ENCODE peak calls at places on chromosomes 5 and 9, in four cellular contexts. P, K, R and D are unnamed samples.
A peak's percentile ranks its signal among the peaks of the same experiment; 100 is the strongest.

GRCh38 chr5:27702339-27702820 is 664.0 kb upstream of the CDH9 start:
- DNase-seq in P (no peak), K (no peak), R (no peak), D (no peak)

GRCh38 chr5:53006920-53007890 is 18.1 kb downstream of the ITGA2 start:
- DNase-seq in K (no peak), P (no peak), R (no peak), D (no peak)

GRCh38 chr5:53879708-53880356 is 319.4 kb downstream of the NDUFS4 start:
- DNase-seq in P (no peak), K (no peak), R (no peak), D (no peak)

GRCh38 chr9:112129246-112129645 is 45.9 kb downstream of the SUSD1 start:
- DNase-seq in P (no peak), K (no peak), R (no peak), D (no peak)

GRCh38 chr5:132371603-132371994 is 2.1 kb downstream of the SLC22A5 start:
- DNase-seq in R (no peak), K (no peak), P (peak; percentile 15), D (no peak)

GRCh38 chr5:172561151-172561550 is 79.9 kb upstream of the NEURL1B start:
- DNase-seq in K (peak; percentile 8), R (no peak), P (no peak), D (no peak)

GRCh38 chr9:38039090-38039906 is 29.7 kb downstream of the SHB start:
- DNase-seq in P (no peak), R (peak; percentile 42), K (peak; percentile 48), D (no peak)

GRCh38 chr5:135134686-135135381 is 100.8 kb upstream of the PITX1 start:
- DNase-seq in R (no peak), K (no peak), P (no peak), D (no peak)

GRCh38 chr5:7207979-7208378 is 188.0 kb upstream of the ADCY2 start:
- DNase-seq in P (no peak), R (no peak), K (no peak), D (no peak)

GRCh38 chr5:146388418-146388817 is 49.8 kb downstream of the POU4F3 start:
- DNase-seq in K (peak; percentile 29), R (no peak), P (no peak), D (no peak)

GRCh38 chr9:14692918-14693861 is at the start of gene ZDHHC21:
- DNase-seq in P (peak; percentile 52), R (no peak), K (peak; percentile 37), D (peak; percentile 78)

GRCh38 chr9:7500521-7500920 is 299.1 kb downstream of the DMAC1 start:
- DNase-seq in P (no peak), K (no peak), R (no peak), D (no peak)

GRCh38 chr5:111472579-111472978 is 39.8 kb downstream of the STARD4 start:
- DNase-seq in K (no peak), P (no peak), R (no peak), D (no peak)

GRCh38 chr5:72658767-72659540 is 151.7 kb upstream of the ZNF366 start:
- DNase-seq in R (no peak), P (no peak), K (peak; percentile 54), D (no peak)

GRCh38 chr5:172410160-172410559 is 44.2 kb downstream of the SH3PXD2B start:
- DNase-seq in K (peak; percentile 87), P (no peak), R (no peak), D (no peak)

GRCh38 chr9:70120834-70121510 is 77.3 kb downstream of the MAMDC2 start:
- DNase-seq in P (peak; percentile 69), R (no peak), K (peak; percentile 97), D (peak; percentile 73)

GRCh38 chr5:122129332-122129731 is at the start of gene ZNF474:
- DNase-seq in P (peak; percentile 19), K (peak; percentile 98), R (peak; percentile 28), D (peak; percentile 49)

GRCh38 chr5:133938039-133938821 is 30.2 kb downstream of the C5orf15 start:
- DNase-seq in K (no peak), R (no peak), P (no peak), D (no peak)

GRCh38 chr5:32836176-32836575 is 125.1 kb downstream of the NPR3 start:
- DNase-seq in P (no peak), R (no peak), K (peak; percentile 57), D (no peak)

GRCh38 chr5:100900142-100900795 is 2.8 kb downstream of the ST8SIA4 start:
- DNase-seq in R (no peak), P (no peak), K (no peak), D (peak; percentile 65)

GRCh38 chr9:114092336-114092735 is 6.8 kb downstream of the KIF12 start:
- DNase-seq in P (no peak), R (no peak), K (no peak), D (no peak)

GRCh38 chr5:116964438-116964837 is 389.8 kb upstream of the SEMA6A start:
- DNase-seq in R (no peak), P (no peak), K (no peak), D (no peak)

GRCh38 chr9:136485651-136486050 is 2.8 kb upstream of the SEC16A start:
- DNase-seq in P (no peak), R (no peak), K (no peak), D (no peak)

GRCh38 chr9:131402738-131403492 is 9.0 kb downstream of the PRRC2B start:
- DNase-seq in K (peak; percentile 89), P (peak; percentile 93), R (no peak), D (peak; percentile 94)
- H3K4me3 ChIP-seq in K (no peak overlapping the region), P (no peak overlapping the region), R (no peak overlapping the region), D (peak overlapping the region; percentile 26)

GRCh38 chr9:87119328-87119881 is 172.1 kb upstream of the GAS1 start:
- DNase-seq in K (peak; percentile 84), R (no peak), P (no peak), D (peak; percentile 55)

GRCh38 chr9:87123830-87124229 is 176.5 kb upstream of the GAS1 start:
- DNase-seq in P (no peak), K (no peak), R (no peak), D (no peak)

GRCh38 chr9:87122947-87123685 is 175.8 kb upstream of the GAS1 start:
- DNase-seq in R (no peak), P (no peak), K (peak; percentile 76), D (no peak)

GRCh38 chr9:87118594-87118993 is 171.3 kb upstream of the GAS1 start:
- DNase-seq in K (no peak), R (no peak), P (no peak), D (no peak)

GRCh38 chr9:87120610-87121009 is 173.3 kb upstream of the GAS1 start:
- DNase-seq in K (no peak), P (no peak), R (no peak), D (no peak)
- TF ChIP-seq POLR2A in K (no peak), P (no peak), R (no peak), D (no peak)

DNA sequence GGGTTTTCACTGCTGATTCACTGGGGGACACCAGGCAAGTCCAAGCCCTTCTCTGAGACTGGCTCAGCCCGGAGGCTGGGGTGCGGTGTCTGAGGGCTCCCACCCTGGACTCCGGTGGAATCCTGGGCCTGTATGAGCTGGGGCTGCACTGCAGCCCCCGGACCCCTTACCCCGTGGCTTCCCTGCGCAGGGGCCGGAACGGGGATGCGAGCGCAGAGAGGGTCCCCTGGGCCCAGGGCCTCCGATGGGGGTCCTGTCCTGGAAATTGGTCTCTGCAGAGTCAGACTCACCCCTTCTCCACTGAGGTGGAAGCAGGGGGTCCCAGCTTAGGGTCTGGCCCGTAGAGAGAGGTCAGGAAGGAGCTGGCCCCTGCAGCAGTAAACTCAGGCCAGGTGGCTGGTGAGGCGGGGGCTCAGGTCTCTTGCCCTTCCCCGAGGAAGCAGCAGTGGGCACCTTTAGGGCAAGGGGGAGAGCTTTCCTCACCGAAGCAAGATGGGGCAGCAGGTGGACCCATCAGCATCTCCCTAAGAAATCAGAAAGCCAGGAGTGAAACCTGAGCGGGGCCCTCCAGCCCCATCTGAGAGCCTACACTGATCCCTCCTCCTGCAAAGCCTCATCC is 1.6 kb upstream of the VAV2 start:
- DNase-seq in R (no peak), K (no peak), P (no peak), D (no peak)
- H3K4me3 ChIP-seq in R (peak overlapping the region; percentile 80), K (peak overlapping the region; percentile 73), P (peak overlapping the region; percentile 66), D (peak overlapping the region; percentile 80)

DNA sequence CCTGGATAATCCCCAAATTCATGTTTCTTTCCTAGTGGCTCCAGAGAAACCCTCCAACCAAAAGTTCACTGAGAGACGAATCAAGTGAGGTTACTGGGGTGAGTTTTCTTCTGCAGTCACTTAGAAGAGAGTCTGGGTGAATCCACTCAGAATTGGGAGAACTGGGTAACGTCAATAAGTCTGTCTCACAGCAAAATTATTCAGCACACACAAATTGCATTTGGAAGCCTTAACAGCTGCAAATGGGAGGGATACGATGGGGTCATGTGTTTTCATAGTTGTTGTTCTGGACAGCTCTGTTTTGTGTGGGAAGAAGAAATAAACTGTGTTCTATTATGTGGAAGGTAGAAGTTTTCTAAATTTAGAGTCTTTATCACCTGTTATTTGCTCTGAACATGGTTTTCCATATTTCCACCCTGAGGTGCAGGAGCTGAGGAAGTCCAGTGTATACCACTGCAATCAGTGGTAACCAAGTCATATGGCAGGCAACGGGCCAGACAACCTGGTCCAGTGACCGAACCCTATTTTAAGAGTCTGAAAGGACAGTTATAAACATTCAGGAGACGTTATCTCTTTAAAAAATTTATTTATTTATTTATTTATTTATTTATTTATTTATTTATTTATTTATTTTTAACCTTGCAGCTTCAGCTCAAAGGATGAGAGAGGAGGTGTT is 21.9 kb downstream of the MARCHF3 start:
- DNase-seq in P (no peak), R (no peak), K (no peak), D (peak; percentile 67)
- TF ChIP-seq POLR2A in P (no peak), R (no peak), K (no peak), D (no peak)

GRCh38 chr5:173826179-173826920 is 61.8 kb upstream of the CPEB4 start:
- DNase-seq in P (no peak), K (no peak), R (no peak), D (no peak)

GRCh38 chr5:173823274-173823644 is 64.9 kb upstream of the CPEB4 start:
- DNase-seq in K (no peak), R (no peak), P (no peak), D (no peak)

GRCh38 chr5:173823721-173824567 is 64.2 kb upstream of the CPEB4 start:
- DNase-seq in K (peak; percentile 85), P (peak; percentile 23), R (no peak), D (no peak)

GRCh38 chr5:173826921-173827350 is 61.2 kb upstream of the CPEB4 start:
- DNase-seq in P (no peak), K (no peak), R (no peak), D (no peak)

GRCh38 chr5:173825215-173825865 is 62.8 kb upstream of the CPEB4 start:
- DNase-seq in R (no peak), K (no peak), P (no peak), D (no peak)
- H3K4me3 ChIP-seq in R (no peak overlapping the region), K (no peak overlapping the region), P (no peak overlapping the region), D (no peak overlapping the region)

GRCh38 chr9:4424891-4425290 is 65.4 kb upstream of the SLC1A1 start:
- DNase-seq in K (no peak), P (no peak), R (no peak), D (no peak)
- TF ChIP-seq POLR2A in K (no peak), P (no peak), R (no peak), D (no peak)

GRCh38 chr9:77021289-77021927 is 2.0 kb downstream of the FOXB2 start:
- DNase-seq in K (no peak), P (no peak), R (no peak), D (no peak)
- H3K4me3 ChIP-seq in K (no peak overlapping the region), P (no peak overlapping the region), R (no peak overlapping the region), D (no peak overlapping the region)